ENCODE peak calls at places on chromosomes 16 and 17, in six cellular contexts. P is Karpas-422, M is breast epithelium, N is SJCRH30, Q is stomach, U is SJSA1. C is an unnamed sample. For H3K4me1, the result is how much of the 10 kb centered on the place peaks cover.

GRCh38 chr17:49996121-49996494 is 1.1 kb upstream of the DLX3 start:
- DNase-seq in N (no peak), P (no peak), M (no peak), U (no peak), Q (no peak), C (no peak)

GRCh38 chr17:55158439-55158838 is 106.3 kb upstream of the HLF start:
- DNase-seq in Q (no peak), M (no peak), P (no peak), N (no peak), U (no peak), C (no peak)

GRCh38 chr16:49348408-49349176 is 25.0 kb upstream of the C16orf78 start:
- DNase-seq in N (no peak), P (peak), M (no peak), U (no peak), Q (no peak), C (no peak)

GRCh38 chr17:61490540-61490975 is 38.3 kb downstream of the TBX4 start:
- DNase-seq in M (no peak), P (no peak), N (no peak), U (no peak), Q (peak), C (no peak)

GRCh38 chr17:57121308-57122042 is 36.4 kb downstream of the AKAP1 start:
- DNase-seq in Q (peak), M (no peak), P (peak), N (peak), U (peak), C (peak)

GRCh38 chr16:83068686-83069085 is 441.9 kb downstream of the CDH13 start:
- DNase-seq in N (no peak), M (no peak), U (peak), P (peak), Q (no peak), C (no peak)

GRCh38 chr17:37694734-37695133 is 50.1 kb downstream of the HNF1B start:
- DNase-seq in M (no peak), Q (no peak), N (no peak), U (no peak), P (no peak), C (no peak)

GRCh38 chr16:89904606-89905510 is 13.8 kb upstream of the MC1R start:
- DNase-seq in U (no peak), Q (no peak), N (no peak), P (no peak), M (no peak), C (no peak)

GRCh38 chr16:75506567-75506966 is 11.3 kb upstream of the CHST6 start:
- DNase-seq in Q (no peak), M (no peak), P (no peak), N (no peak), U (no peak), C (no peak)

GRCh38 chr16:11049396-11050059 is 105.2 kb downstream of the CLEC16A start:
- DNase-seq in M (no peak), P (no peak), N (peak), Q (no peak), U (peak), C (no peak)

GRCh38 chr17:4583796-4584124 is 569 bp upstream of the SMTNL2 start:
- DNase-seq in U (peak), Q (no peak), M (no peak), N (peak), P (no peak), C (no peak)

GRCh38 chr17:59617141-59617757 is 2.4 kb upstream of the CLTC start:
- DNase-seq in P (no peak), M (no peak), N (no peak), U (no peak), Q (no peak), C (no peak)

GRCh38 chr17:57114085-57114673 is 29.1 kb downstream of the AKAP1 start:
- DNase-seq in Q (peak), M (no peak), N (peak), U (peak), P (peak), C (peak)

DNA sequence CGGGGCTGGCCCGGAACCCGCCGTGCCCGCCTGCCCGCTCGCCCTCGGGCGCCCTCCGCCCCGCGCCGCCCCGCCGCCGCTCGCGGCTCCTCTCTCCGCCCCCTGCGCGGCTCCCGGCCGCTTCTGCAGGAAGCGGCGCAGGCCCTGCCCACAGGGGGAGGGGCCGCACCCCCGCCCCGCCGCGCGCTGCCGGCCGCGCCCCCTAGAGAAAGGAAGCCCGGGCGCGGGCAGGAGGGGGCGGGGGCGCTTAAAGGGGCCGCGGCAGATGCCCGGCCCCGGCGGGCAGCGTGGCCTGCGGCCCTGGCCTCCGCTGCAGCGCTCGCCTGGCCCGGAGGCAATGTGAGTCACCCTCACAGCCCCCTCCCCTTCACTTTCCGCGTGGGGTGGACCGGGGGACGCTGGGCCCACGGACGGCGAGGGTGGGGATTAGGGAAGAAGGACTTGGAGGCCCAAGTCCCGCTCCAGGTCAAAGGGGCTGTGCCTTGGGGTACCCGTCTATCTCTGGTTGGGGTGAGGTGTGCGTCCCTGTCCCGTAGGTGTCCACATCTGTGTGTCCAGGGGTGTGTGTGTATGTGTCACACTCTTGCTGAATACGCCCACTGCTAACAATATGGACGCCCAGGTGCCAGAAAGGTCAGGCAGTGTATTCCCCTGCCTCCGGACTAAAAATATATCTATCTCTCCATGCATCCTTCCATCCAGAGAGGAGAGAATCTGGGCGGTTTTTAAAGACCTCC is at the start of gene GIT1:
- DNase-seq in P (peak), M (no peak), N (peak), Q (peak), U (peak), C (peak)
- H3K4me1 ChIP-seq in P (half or more), M (under half), N (under half), Q (half or more), U (half or more), C (half or more)

GRCh38 chr17:10116267-10116666 is 82.1 kb downstream of the GAS7 start:
- DNase-seq in N (no peak), Q (no peak), P (peak), M (no peak), U (no peak), C (no peak)
- H3K4me1 ChIP-seq in N (under half), Q (half or more), P (half or more), M (under half), U (under half), C (under half)

GRCh38 chr16:70687172-70687531 is 1.3 kb upstream of the MTSS2 start:
- DNase-seq in N (peak), U (no peak), M (no peak), P (no peak), Q (no peak), C (no peak)

GRCh38 chr16:70685061-70685937 is 554 bp downstream of the MTSS2 start:
- DNase-seq in P (no peak), M (no peak), N (no peak), Q (no peak), U (no peak), C (no peak)

GRCh38 chr16:70686376-70687171 is 721 bp upstream of the MTSS2 start:
- DNase-seq in M (no peak), P (no peak), U (no peak), N (peak), Q (no peak), C (no peak)

GRCh38 chr16:70684146-70685060 is 1.4 kb downstream of the MTSS2 start:
- DNase-seq in U (no peak), P (no peak), Q (no peak), M (no peak), N (no peak), C (no peak)

DNA sequence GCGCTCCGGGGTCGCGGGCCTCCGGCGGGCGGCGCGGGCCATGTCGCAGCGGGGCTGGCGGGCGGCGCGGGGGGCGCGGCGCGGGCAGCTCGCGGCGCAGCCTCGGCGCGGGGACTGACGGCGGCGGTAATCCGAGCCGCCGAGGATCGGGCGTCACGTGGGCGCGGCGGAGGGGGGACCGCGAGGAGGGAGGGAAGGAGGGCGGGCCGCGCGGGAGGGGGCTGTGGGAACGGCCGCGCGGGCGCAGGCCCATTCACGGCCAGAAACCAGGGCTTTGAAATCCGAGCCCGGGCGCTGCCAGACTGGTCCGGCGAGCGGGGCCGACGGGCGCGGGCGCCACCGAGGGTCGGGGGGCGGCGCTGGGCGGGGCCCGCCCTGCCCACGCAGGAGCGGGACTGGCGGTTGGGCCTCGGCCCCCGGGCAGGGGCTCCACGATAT is at the start of gene MTSS2:
- DNase-seq in U (peak), M (peak), N (peak), P (no peak), Q (peak), C (peak)
- H3K4me1 ChIP-seq in U (half or more), M (half or more), N (under half), P (under half), Q (half or more), C (half or more)

GRCh38 chr17:81395600-81396277 is 482 bp downstream of the BAHCC1 start:
- DNase-seq in M (no peak), N (no peak), Q (no peak), U (peak), P (no peak), C (no peak)
- H3K4me1 ChIP-seq in M (under half), N (under half), Q (half or more), U (under half), P (under half), C (under half)

GRCh38 chr16:81746566-81746965 is 32.5 kb upstream of the PLCG2 start:
- DNase-seq in Q (no peak), P (no peak), N (no peak), M (no peak), U (no peak), C (no peak)

GRCh38 chr16:81744911-81745310 is 34.2 kb upstream of the PLCG2 start:
- DNase-seq in M (no peak), U (no peak), P (no peak), Q (no peak), N (no peak), C (no peak)

GRCh38 chr16:81745704-81746558 is 33.2 kb upstream of the PLCG2 start:
- DNase-seq in U (peak), Q (peak), P (peak), N (peak), M (peak), C (peak)

GRCh38 chr16:81752225-81752875 is 26.7 kb upstream of the PLCG2 start:
- DNase-seq in N (peak), Q (peak), M (no peak), U (no peak), P (peak), C (peak)

GRCh38 chr16:81748476-81749198 is 30.5 kb upstream of the PLCG2 start:
- DNase-seq in U (no peak), M (no peak), Q (no peak), N (no peak), P (peak), C (no peak)
- H3K4me1 ChIP-seq in U (under half), M (under half), Q (under half), N (under half), P (half or more), C (under half)

GRCh38 chr17:42667088-42667951 is 8.2 kb downstream of the TUBG2 start:
- DNase-seq in U (peak), M (peak), P (no peak), N (no peak), Q (peak), C (no peak)
- H3K4me1 ChIP-seq in U (under half), M (under half), P (under half), N (under half), Q (half or more), C (under half)

DNA sequence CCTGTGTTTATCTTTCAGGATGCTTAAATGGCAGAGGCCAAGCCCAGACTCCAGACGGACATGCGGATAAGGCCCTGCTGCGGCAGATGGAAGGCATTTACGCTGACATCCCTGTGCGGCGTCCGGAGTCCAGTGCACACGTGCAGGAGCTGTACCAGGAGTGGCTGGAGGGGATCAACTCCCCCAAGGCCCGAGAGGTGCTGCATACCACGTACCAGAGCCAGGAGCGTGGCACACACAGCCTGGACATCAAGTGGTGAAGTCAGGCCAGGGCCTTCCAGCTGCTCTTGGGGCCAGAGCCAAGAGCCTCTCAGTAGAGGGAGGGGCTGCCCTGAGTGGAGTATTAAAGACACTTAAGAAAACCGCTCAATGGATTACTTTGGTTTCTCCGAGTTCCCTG is 29.4 kb downstream of the NARF start:
- DNase-seq in Q (no peak), M (no peak), N (no peak), P (no peak), U (no peak), C (no peak)
- H3K4me1 ChIP-seq in Q (under half), M (under half), N (under half), P (under half), U (under half), C (under half)

GRCh38 chr17:17590141-17590735 is 1.3 kb downstream of the PEMT start:
- DNase-seq in P (peak), M (no peak), U (no peak), Q (no peak), N (no peak), C (no peak)

GRCh38 chr17:17591408-17592265 is at the start of gene PEMT:
- DNase-seq in Q (peak), P (peak), M (peak), U (peak), N (peak), C (peak)

GRCh38 chr17:17593222-17593620 is 1.7 kb upstream of the PEMT start:
- DNase-seq in Q (no peak), M (no peak), U (no peak), P (no peak), N (no peak), C (no peak)

GRCh38 chr17:17587614-17588336 is 3.7 kb downstream of the PEMT start:
- DNase-seq in N (no peak), M (no peak), P (no peak), U (no peak), Q (no peak), C (no peak)

DNA sequence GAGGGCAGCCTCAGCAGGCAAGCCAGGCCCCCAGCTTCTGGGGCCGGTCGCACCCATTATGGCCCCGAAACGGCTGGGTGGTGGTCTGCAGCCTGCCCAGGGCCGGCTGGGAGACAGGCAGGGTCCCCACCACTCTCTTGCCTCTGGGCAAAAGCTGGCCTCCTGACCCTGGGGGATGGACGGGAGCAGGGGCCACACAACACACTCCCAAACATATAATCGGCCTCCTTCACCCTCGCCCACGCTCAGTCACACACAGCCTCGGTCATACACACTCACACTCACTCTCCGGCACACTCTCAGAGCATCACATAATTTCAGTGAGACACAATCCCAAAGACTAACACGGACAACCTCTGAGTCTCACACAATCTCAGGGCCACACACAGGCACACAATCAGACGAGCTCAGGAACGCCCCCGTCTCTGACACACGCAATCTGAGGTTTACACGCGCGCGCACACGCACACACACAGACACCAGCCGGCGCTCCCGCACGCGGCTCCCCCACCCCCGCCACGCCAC is 563 bp downstream of the PEMT start:
- DNase-seq in N (no peak), P (no peak), Q (no peak), U (no peak), M (no peak), C (no peak)
- H3K4me1 ChIP-seq in N (under half), P (under half), Q (under half), U (under half), M (under half), C (under half)

DNA sequence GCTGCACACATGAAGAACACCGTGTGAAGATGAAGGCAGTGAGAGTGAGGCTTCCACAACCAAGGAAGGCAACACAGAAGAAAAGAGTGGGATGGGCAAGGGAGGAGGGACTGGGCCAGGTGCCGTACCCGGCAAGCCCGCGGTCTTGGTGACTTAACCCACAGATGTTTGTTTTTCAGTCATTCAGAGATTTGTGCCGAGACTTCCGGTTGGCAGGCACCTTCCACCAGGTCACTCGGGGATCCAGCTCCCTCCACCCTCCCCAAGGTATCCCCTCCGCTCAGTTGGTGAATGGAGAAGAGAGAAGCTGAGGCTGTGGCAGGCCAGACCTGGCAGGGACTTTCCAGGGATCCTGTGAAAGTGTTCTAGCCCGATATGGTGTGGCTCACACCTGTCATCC is 4.9 kb upstream of the KREMEN2 start:
- DNase-seq in N (no peak), M (no peak), U (no peak), Q (peak), P (no peak), C (no peak)
- H3K4me1 ChIP-seq in N (under half), M (under half), U (under half), Q (under half), P (under half), C (under half)

GRCh38 chr16:2706611-2707311 is 13.3 kb downstream of the PRSS27 start:
- DNase-seq in M (no peak), U (no peak), P (no peak), Q (no peak), N (no peak), C (no peak)

GRCh38 chr16:2706085-2706484 is 13.9 kb downstream of the PRSS27 start:
- DNase-seq in Q (no peak), N (no peak), P (no peak), M (no peak), U (no peak), C (no peak)

GRCh38 chr16:2704983-2705275 is 15.1 kb downstream of the PRSS27 start:
- DNase-seq in N (no peak), P (no peak), U (no peak), M (no peak), Q (no peak), C (no peak)

GRCh38 chr16:2704166-2704982 is 15.7 kb downstream of the PRSS27 start:
- DNase-seq in M (no peak), U (no peak), Q (no peak), P (no peak), N (no peak), C (peak)

GRCh38 chr16:2705351-2705750 is 14.7 kb downstream of the PRSS27 start:
- DNase-seq in P (no peak), N (no peak), M (no peak), Q (no peak), U (no peak), C (peak)
- H3K4me1 ChIP-seq in P (under half), N (under half), M (under half), Q (under half), U (under half), C (under half)